ENCODE peak calls at places on chromosomes 13 and 19, in four cellular contexts. G is stomach, Q is astrocyte of the spinal cord, V is DND-41. P is an unnamed sample.

GRCh38 chr19:11833541-11833940 is 15.0 kb upstream of the ZNF439 start:
- DNase-seq in Q (no peak), V (no peak), G (no peak), P (no peak)

GRCh38 chr19:41218615-41219507 is at the start of gene AXL:
- DNase-seq in V (no peak), Q (peak; percentile 76), G (peak; percentile 39), P (no peak)

GRCh38 chr13:70255406-70255991 is 147.2 kb upstream of the KLHL1 start:
- DNase-seq in V (no peak), G (no peak), Q (no peak), P (no peak)

GRCh38 chr19:53868892-53869804 is 1.5 kb downstream of the MYADM start:
- DNase-seq in G (peak; percentile 90), Q (peak; percentile 94), V (no peak), P (peak; percentile 22)

GRCh38 chr19:11483176-11484111 is 2.6 kb upstream of the ELAVL3 start:
- DNase-seq in G (no peak), Q (no peak), V (no peak), P (no peak)

GRCh38 chr13:94195715-94196114 is 283.8 kb downstream of the DCT start:
- DNase-seq in V (no peak), Q (peak; percentile 93), G (no peak), P (no peak)

GRCh38 chr19:53357821-53358581 is 7.5 kb upstream of the ZNF525 start:
- DNase-seq in G (no peak), Q (no peak), V (no peak), P (no peak)

GRCh38 chr19:12364391-12365093 is 941 bp downstream of the ZNF442 start:
- DNase-seq in Q (no peak), V (no peak), G (no peak), P (peak; percentile 3)

GRCh38 chr19:45469132-45469834 is 1.5 kb downstream of the FOSB start:
- DNase-seq in Q (peak; percentile 96), G (peak; percentile 95), V (peak; percentile 94), P (peak; percentile 98)

GRCh38 chr19:30596813-30597399 is 224.7 kb downstream of the ZNF536 start:
- DNase-seq in G (no peak), V (no peak), Q (no peak), P (no peak)

GRCh38 chr13:100533588-100534041 is 55.0 kb downstream of the GGACT start:
- DNase-seq in G (peak; percentile 77), V (no peak), Q (no peak), P (no peak)

GRCh38 chr13:112972867-112973576 is 4.0 kb downstream of the MCF2L start:
- DNase-seq in Q (no peak), V (no peak), G (peak; percentile 53), P (no peak)

GRCh38 chr13:30991922-30992321 is 59.5 kb downstream of the TEX26 start:
- DNase-seq in V (no peak), G (no peak), Q (no peak), P (no peak)

GRCh38 chr19:19568802-19569756 is 31.0 kb downstream of the CILP2 start:
- DNase-seq in Q (peak; percentile 30), V (no peak), G (no peak), P (no peak)

GRCh38 chr19:37975071-37975470 is 68.1 kb downstream of the SIPA1L3 start:
- DNase-seq in G (no peak), Q (no peak), V (no peak), P (peak; percentile 85)

GRCh38 chr19:17248011-17248776 is 2.5 kb upstream of the NR2F6 start:
- DNase-seq in G (peak; percentile 60), Q (no peak), V (no peak), P (no peak)

GRCh38 chr19:37655689-37656491 is 625 bp upstream of the ZFP30 start:
- DNase-seq in Q (peak; percentile 87), V (peak; percentile 92), G (peak; percentile 79), P (peak; percentile 89)

GRCh38 chr13:63381078-63381859 is 1965.6 kb upstream of the PCDH20 start:
- DNase-seq in G (no peak), V (no peak), Q (no peak), P (no peak)

GRCh38 chr13:40968416-40969000 is 50.6 kb downstream of the ELF1 start:
- DNase-seq in Q (no peak), G (no peak), V (no peak), P (no peak)

GRCh38 chr13:94192576-94192975 is 286.9 kb downstream of the DCT start:
- DNase-seq in G (no peak), Q (peak; percentile 16), V (peak; percentile 8), P (peak; percentile 22)

GRCh38 chr13:21242236-21242635 is 65.8 kb downstream of the MRPL57 start:
- DNase-seq in Q (no peak), V (peak; percentile 74), G (no peak), P (no peak)

GRCh38 chr13:105502193-105502592 is 1033.3 kb downstream of the EFNB2 start:
- DNase-seq in Q (no peak), V (no peak), G (no peak), P (no peak)

GRCh38 chr19:19348266-19348665 is 27.6 kb downstream of the MAU2 start:
- DNase-seq in G (no peak), V (no peak), Q (no peak), P (no peak)

GRCh38 chr19:7979011-7979410 is 26.4 kb downstream of the ELAVL1 start:
- DNase-seq in V (no peak), G (no peak), Q (no peak), P (no peak)

GRCh38 chr19:18379803-18380747 is 5.9 kb upstream of the GDF15 start:
- DNase-seq in G (peak; percentile 90), V (no peak), Q (peak; percentile 82), P (no peak)

GRCh38 chr13:110200276-110200675 is 106.7 kb downstream of the COL4A1 start:
- DNase-seq in V (no peak), G (no peak), Q (no peak), P (no peak)

GRCh38 chr19:1270854-1271527 is 1.9 kb downstream of the CIRBP start:
- DNase-seq in Q (no peak), V (no peak), G (no peak), P (no peak)

GRCh38 chr19:3336680-3337523 is 29.5 kb upstream of the NFIC start:
- DNase-seq in Q (peak; percentile 75), V (no peak), G (peak; percentile 97), P (no peak)

GRCh38 chr13:33751151-33751550 is 66.8 kb upstream of the RFC3 start:
- DNase-seq in Q (peak; percentile 39), G (no peak), V (no peak), P (no peak)

GRCh38 chr13:27487776-27488175 is 37.4 kb upstream of the MTIF3 start:
- DNase-seq in V (no peak), Q (no peak), G (no peak), P (no peak)

GRCh38 chr19:16249826-16250434 is 52.2 kb downstream of the AP1M1 start:
- DNase-seq in Q (peak; percentile 15), G (no peak), V (no peak), P (no peak)

GRCh38 chr19:15640294-15640903 is at the start of gene CYP4F3:
- DNase-seq in G (peak; percentile 91), V (no peak), Q (no peak), P (no peak)

GRCh38 chr19:50359432-50359818 is 6.0 kb downstream of the NAPSA start:
- DNase-seq in V (no peak), G (no peak), Q (no peak), P (no peak)
- H3K4me3 ChIP-seq in V (no peak overlapping the region), G (no peak overlapping the region), Q (no peak overlapping the region), P (peak overlapping the region; percentile 81)

GRCh38 chr19:28727133-28727834 is 485.7 kb downstream of the UQCRFS1 start:
- DNase-seq in V (no peak), G (no peak), Q (no peak), P (no peak)
- TF ChIP-seq CTCF in V (no peak), G (no peak), Q (no peak), P (no peak)

DNA sequence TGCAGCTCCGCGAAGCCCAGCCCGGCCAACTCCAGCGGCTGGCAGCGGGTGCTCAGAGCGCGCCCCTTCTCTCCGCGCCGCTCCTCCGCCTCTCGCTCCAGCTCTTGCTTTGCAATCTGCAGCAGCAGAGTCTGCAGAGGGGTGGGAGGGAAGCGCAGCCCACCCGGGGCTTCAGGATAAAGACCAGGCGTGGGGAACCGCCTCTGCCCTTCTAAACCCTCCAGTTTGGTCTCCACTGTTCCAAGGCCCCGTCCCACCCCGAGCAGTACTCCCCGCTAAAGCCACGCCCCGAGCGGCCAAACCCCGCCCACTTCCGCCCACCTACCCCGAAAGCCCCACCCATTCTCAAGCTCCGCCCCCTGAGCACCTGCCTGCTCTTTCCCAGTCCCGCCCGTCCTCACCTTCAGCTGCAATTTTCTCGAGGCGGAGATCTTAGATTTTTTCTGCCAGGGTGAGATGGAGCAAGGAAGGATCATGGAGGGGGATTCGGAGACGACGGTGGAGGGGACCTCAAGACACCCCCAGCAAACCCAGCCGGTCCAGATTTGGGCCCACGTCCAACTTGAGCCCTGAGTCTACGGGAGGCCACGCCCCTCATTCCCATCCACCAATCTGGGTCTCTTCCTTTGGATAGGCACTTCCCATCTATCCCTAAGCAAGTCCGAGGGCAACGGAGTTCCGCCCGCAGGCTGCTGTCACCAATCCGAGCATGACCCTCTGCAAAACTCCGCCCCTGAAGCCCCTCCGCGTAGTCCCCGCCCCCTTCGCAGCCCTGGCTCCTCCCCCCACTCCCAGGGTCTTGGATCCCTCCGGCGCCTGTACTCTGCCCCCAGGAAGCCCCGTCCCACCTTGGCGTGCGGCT is 1.1 kb downstream of the TNNI3 start:
- DNase-seq in V (peak; percentile 29), G (peak; percentile 65), Q (no peak), P (peak; percentile 31)
- H3K4me3 ChIP-seq in V (no peak overlapping the region), G (peak overlapping the region; percentile 7), Q (no peak overlapping the region), P (no peak overlapping the region)

GRCh38 chr19:35140207-35140897 is 1.7 kb downstream of the FXYD1 start:
- DNase-seq in V (no peak), G (no peak), Q (no peak), P (no peak)

GRCh38 chr19:35142531-35143230 is 374 bp upstream of the FXYD7 start:
- DNase-seq in V (peak; percentile 51), Q (no peak), G (peak; percentile 64), P (peak; percentile 62)

GRCh38 chr19:35139618-35139943 is 957 bp downstream of the FXYD1 start:
- DNase-seq in G (no peak), Q (no peak), V (no peak), P (no peak)

GRCh38 chr19:35141627-35142401 is 1.2 kb upstream of the FXYD7 start:
- DNase-seq in Q (no peak), V (no peak), G (no peak), P (no peak)

DNA sequence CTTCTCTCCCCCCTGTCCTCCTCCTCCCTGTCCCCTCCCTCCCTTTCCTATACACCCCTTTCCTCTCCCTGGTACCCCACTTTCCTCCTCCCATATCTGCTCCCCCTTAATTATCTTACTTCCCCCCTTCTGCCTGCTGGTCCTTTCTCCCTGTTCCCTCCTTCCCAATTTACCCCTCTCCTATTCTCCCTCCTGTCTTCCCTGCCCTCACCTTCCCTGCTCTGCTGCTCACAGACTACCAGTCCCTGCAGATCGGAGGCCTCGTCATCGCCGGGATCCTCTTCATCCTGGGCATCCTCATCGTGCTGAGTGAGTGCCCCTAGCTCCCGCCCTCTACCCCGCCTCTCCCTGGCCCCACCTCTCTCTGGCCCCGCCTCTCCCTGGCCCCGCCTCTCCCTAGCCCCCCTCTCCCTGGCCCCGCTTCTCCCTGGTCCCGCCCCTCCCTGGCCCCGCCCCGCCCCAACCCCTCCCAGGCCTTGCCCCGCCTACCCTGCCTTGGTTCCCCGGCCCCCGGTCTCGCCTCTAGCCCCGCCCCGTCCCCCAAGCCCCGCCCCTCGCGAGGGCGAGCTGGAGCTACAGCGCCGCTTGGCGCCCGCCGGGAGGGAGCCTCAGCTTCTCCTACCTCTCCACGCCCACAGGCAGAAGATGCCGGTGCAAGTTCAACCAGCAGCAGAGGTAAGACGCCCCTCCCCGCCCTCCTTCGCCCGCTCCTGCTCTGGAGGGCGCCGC is 2.0 kb upstream of the FXYD7 start:
- DNase-seq in Q (peak; percentile 85), V (peak; percentile 92), G (peak; percentile 97), P (peak; percentile 92)
- TF ChIP-seq CTCF in Q (peak; percentile 59), V (peak; percentile 67), G (peak; percentile 60), P (peak; percentile 57)

P was measured in GM12865.